ENCODE peak calls at places on chromosome X, in four cellular contexts. S is skeletal muscle cell, E is lung, U is mucosa of descending colon. O is an unnamed sample.

GRCh38 chrX:13087322-13088154 is 43.1 kb upstream of the FAM9C start:
- DNase-seq in S (peak), E (no peak), U (no peak), O (no peak)

GRCh38 chrX:38215141-38215540 is 5.5 kb downstream of the SRPX start:
- DNase-seq in S (peak), E (no peak), U (no peak), O (peak)

GRCh38 chrX:123899701-123900100 is 39.8 kb downstream of the XIAP start:
- DNase-seq in S (no peak), E (no peak), U (no peak), O (no peak)

GRCh38 chrX:68443155-68443868 is 10.0 kb upstream of the OPHN1 start:
- DNase-seq in S (no peak), E (peak), U (no peak), O (no peak)

GRCh38 chrX:120446503-120446902 is 22.6 kb downstream of the LAMP2 start:
- DNase-seq in S (peak), E (no peak), U (no peak), O (peak)

GRCh38 chrX:111515298-111515697 is 3.9 kb downstream of the SERTM2 start:
- DNase-seq in S (no peak), E (no peak), U (no peak), O (no peak)

GRCh38 chrX:38600089-38600755 is 38.9 kb downstream of the TSPAN7 start:
- DNase-seq in S (no peak), E (no peak), U (no peak), O (no peak)

GRCh38 chrX:133985164-133986007 is at the start of gene GPC3:
- DNase-seq in S (no peak), E (no peak), U (peak), O (no peak)

GRCh38 chrX:10972731-10973130 is 138.4 kb upstream of the HCCS start:
- DNase-seq in S (no peak), E (no peak), U (no peak), O (no peak)

GRCh38 chrX:2967012-2967411 is 37.9 kb upstream of the ARSD start:
- DNase-seq in S (no peak), E (no peak), U (no peak), O (no peak)

GRCh38 chrX:104659037-104659744 is 93.2 kb downstream of the IL1RAPL2 start:
- DNase-seq in S (no peak), E (peak), U (no peak), O (no peak)

GRCh38 chrX:108699368-108699767 is 37.0 kb downstream of the IRS4 start:
- DNase-seq in S (no peak), E (no peak), U (no peak), O (peak)

GRCh38 chrX:153414838-153415552 is 3.7 kb downstream of the ZFP92 start:
- DNase-seq in S (no peak), E (no peak), U (no peak), O (no peak)

O was measured in fibroblast of the conjunctiva.